ENCODE peak calls at places on chromosomes 1 and 21, in seven cellular contexts. One of them, this sample, is unnamed.

GRCh38 chr1:30749691-30750583 is 7.6 kb downstream of the LAPTM5 start:
- DNase-seq in nephron progenitor cell: no peak
- DNase-seq in AG04450: no peak
- DNase-seq in ACHN: no peak
- DNase-seq in cardiac fibroblast: no peak
- DNase-seq in D341Med: no peak
- DNase-seq in HEK293T: no peak
- DNase-seq in this sample: no peak

GRCh38 chr1:20359451-20360330 is 69.0 kb downstream of the VWA5B1 start:
- DNase-seq in cardiac fibroblast: no peak
- DNase-seq in HEK293T: no peak
- DNase-seq in AG04450: no peak
- DNase-seq in ACHN: no peak
- DNase-seq in D341Med: no peak
- DNase-seq in nephron progenitor cell: no peak
- DNase-seq in this sample: no peak

GRCh38 chr1:209248649-209249279 is 334.8 kb upstream of the CAMK1G start:
- DNase-seq in nephron progenitor cell: peak; percentile 72
- DNase-seq in ACHN: peak; percentile 69
- DNase-seq in D341Med: peak; percentile 70
- DNase-seq in HEK293T: peak; percentile 72
- DNase-seq in AG04450: peak; percentile 16
- DNase-seq in cardiac fibroblast: peak; percentile 68
- DNase-seq in this sample: peak; percentile 37

GRCh38 chr1:60173006-60173405 is 99.4 kb upstream of the C1orf87 start:
- DNase-seq in D341Med: no peak
- DNase-seq in AG04450: no peak
- DNase-seq in cardiac fibroblast: no peak
- DNase-seq in HEK293T: no peak
- DNase-seq in ACHN: no peak
- DNase-seq in nephron progenitor cell: no peak
- DNase-seq in this sample: no peak

GRCh38 chr1:208604295-208604694 is 360.1 kb upstream of the PLXNA2 start:
- DNase-seq in nephron progenitor cell: no peak
- DNase-seq in cardiac fibroblast: no peak
- DNase-seq in AG04450: no peak
- DNase-seq in HEK293T: no peak
- DNase-seq in D341Med: no peak
- DNase-seq in ACHN: no peak
- DNase-seq in this sample: peak; percentile 34

GRCh38 chr1:184650177-184650866 is 104.3 kb downstream of the EDEM3 start:
- DNase-seq in AG04450: no peak
- DNase-seq in cardiac fibroblast: no peak
- DNase-seq in HEK293T: no peak
- DNase-seq in ACHN: no peak
- DNase-seq in D341Med: no peak
- DNase-seq in nephron progenitor cell: no peak
- DNase-seq in this sample: no peak

GRCh38 chr1:243924188-243924587 is 74.1 kb upstream of the AKT3 start:
- DNase-seq in cardiac fibroblast: peak; percentile 67
- DNase-seq in AG04450: no peak
- DNase-seq in nephron progenitor cell: no peak
- DNase-seq in HEK293T: no peak
- DNase-seq in ACHN: no peak
- DNase-seq in D341Med: no peak
- DNase-seq in this sample: peak; percentile 78

GRCh38 chr1:172638885-172639831 is 19.7 kb upstream of the FASLG start:
- DNase-seq in AG04450: peak; percentile 80
- DNase-seq in D341Med: no peak
- DNase-seq in ACHN: peak; percentile 97
- DNase-seq in cardiac fibroblast: peak; percentile 50
- DNase-seq in HEK293T: no peak
- DNase-seq in nephron progenitor cell: no peak
- DNase-seq in this sample: peak; percentile 94

GRCh38 chr1:116377564-116378529 is 4.8 kb downstream of the ATP1A1 start:
- DNase-seq in nephron progenitor cell: no peak
- DNase-seq in ACHN: peak; percentile 56
- DNase-seq in cardiac fibroblast: peak; percentile 94
- DNase-seq in HEK293T: no peak
- DNase-seq in D341Med: no peak
- DNase-seq in AG04450: peak; percentile 75
- DNase-seq in this sample: peak; percentile 77

GRCh38 chr1:71298633-71299032 is 217.8 kb upstream of the ZRANB2 start:
- DNase-seq in nephron progenitor cell: no peak
- DNase-seq in cardiac fibroblast: peak; percentile 37
- DNase-seq in AG04450: no peak
- DNase-seq in D341Med: no peak
- DNase-seq in ACHN: no peak
- DNase-seq in HEK293T: no peak
- DNase-seq in this sample: no peak

GRCh38 chr1:166944186-166944967 is 31.0 kb downstream of the ILDR2 start:
- DNase-seq in cardiac fibroblast: peak; percentile 36
- DNase-seq in D341Med: no peak
- DNase-seq in AG04450: peak; percentile 11
- DNase-seq in nephron progenitor cell: no peak
- DNase-seq in HEK293T: no peak
- DNase-seq in ACHN: peak; percentile 86
- DNase-seq in this sample: no peak

GRCh38 chr1:10555635-10556429 is 81.1 kb downstream of the PEX14 start:
- DNase-seq in D341Med: no peak
- DNase-seq in AG04450: no peak
- DNase-seq in HEK293T: no peak
- DNase-seq in ACHN: no peak
- DNase-seq in cardiac fibroblast: no peak
- DNase-seq in nephron progenitor cell: no peak
- DNase-seq in this sample: no peak

GRCh38 chr21:46393941-46394818 is 64.5 kb upstream of the DIP2A start:
- DNase-seq in HEK293T: no peak
- DNase-seq in nephron progenitor cell: no peak
- DNase-seq in D341Med: no peak
- DNase-seq in ACHN: no peak
- DNase-seq in AG04450: no peak
- DNase-seq in cardiac fibroblast: no peak
- DNase-seq in this sample: no peak

GRCh38 chr1:207342351-207342750 is 20.9 kb downstream of the CD55 start:
- DNase-seq in ACHN: no peak
- DNase-seq in AG04450: no peak
- DNase-seq in HEK293T: no peak
- DNase-seq in nephron progenitor cell: no peak
- DNase-seq in D341Med: no peak
- DNase-seq in cardiac fibroblast: no peak
- DNase-seq in this sample: no peak

GRCh38 chr1:197778326-197778922 is 3.1 kb upstream of the DENND1B start:
- DNase-seq in D341Med: no peak
- DNase-seq in nephron progenitor cell: no peak
- DNase-seq in ACHN: no peak
- DNase-seq in AG04450: no peak
- DNase-seq in cardiac fibroblast: no peak
- DNase-seq in HEK293T: no peak
- DNase-seq in this sample: no peak

GRCh38 chr1:185337221-185337620 is 20.2 kb upstream of the IVNS1ABP start:
- DNase-seq in ACHN: no peak
- DNase-seq in AG04450: no peak
- DNase-seq in nephron progenitor cell: no peak
- DNase-seq in HEK293T: no peak
- DNase-seq in cardiac fibroblast: peak; percentile 22
- DNase-seq in D341Med: no peak
- DNase-seq in this sample: no peak

GRCh38 chr21:17667256-17667655 is 54.6 kb upstream of the BTG3 start:
- DNase-seq in nephron progenitor cell: no peak
- DNase-seq in HEK293T: no peak
- DNase-seq in cardiac fibroblast: no peak
- DNase-seq in D341Med: no peak
- DNase-seq in ACHN: no peak
- DNase-seq in AG04450: no peak
- DNase-seq in this sample: no peak

GRCh38 chr1:43197343-43198127 is 25.4 kb downstream of the CFAP57 start:
- DNase-seq in ACHN: no peak
- DNase-seq in nephron progenitor cell: no peak
- DNase-seq in AG04450: no peak
- DNase-seq in cardiac fibroblast: no peak
- DNase-seq in D341Med: no peak
- DNase-seq in HEK293T: no peak
- DNase-seq in this sample: no peak

GRCh38 chr1:107390076-107390420 is 249.2 kb downstream of the NTNG1 start:
- DNase-seq in HEK293T: no peak
- DNase-seq in cardiac fibroblast: no peak
- DNase-seq in AG04450: no peak
- DNase-seq in nephron progenitor cell: no peak
- DNase-seq in ACHN: no peak
- DNase-seq in D341Med: no peak
- DNase-seq in this sample: no peak

GRCh38 chr1:78688701-78689100 is 39.1 kb downstream of the IFI44 start:
- DNase-seq in cardiac fibroblast: peak; percentile 83
- DNase-seq in AG04450: no peak
- DNase-seq in ACHN: peak; percentile 38
- DNase-seq in HEK293T: peak; percentile 20
- DNase-seq in nephron progenitor cell: no peak
- DNase-seq in D341Med: no peak
- DNase-seq in this sample: no peak

GRCh38 chr1:205767248-205767647 is 8.0 kb downstream of the RAB29 start:
- DNase-seq in D341Med: no peak
- DNase-seq in ACHN: no peak
- DNase-seq in cardiac fibroblast: no peak
- DNase-seq in HEK293T: no peak
- DNase-seq in nephron progenitor cell: no peak
- DNase-seq in AG04450: no peak
- DNase-seq in this sample: no peak

GRCh38 chr1:95116666-95117206 is 419 bp upstream of the TLCD4 start:
- DNase-seq in ACHN: peak; percentile 83
- DNase-seq in D341Med: peak; percentile 71
- DNase-seq in AG04450: no peak
- DNase-seq in cardiac fibroblast: peak; percentile 30
- DNase-seq in nephron progenitor cell: peak; percentile 70
- DNase-seq in HEK293T: peak; percentile 85
- DNase-seq in this sample: no peak

GRCh38 chr1:50976111-50976889 is 6.3 kb downstream of the CDKN2C start:
- DNase-seq in HEK293T: no peak
- DNase-seq in D341Med: no peak
- DNase-seq in nephron progenitor cell: no peak
- DNase-seq in AG04450: no peak
- DNase-seq in cardiac fibroblast: no peak
- DNase-seq in ACHN: peak; percentile 45
- DNase-seq in this sample: no peak

GRCh38 chr1:202084791-202085681 is 37.7 kb upstream of the GPR37L1 start:
- DNase-seq in ACHN: no peak
- DNase-seq in AG04450: no peak
- DNase-seq in nephron progenitor cell: no peak
- DNase-seq in cardiac fibroblast: no peak
- DNase-seq in HEK293T: peak; percentile 8
- DNase-seq in D341Med: peak; percentile 49
- DNase-seq in this sample: no peak

GRCh38 chr1:64000021-64000420 is 203.4 kb upstream of the UBE2U start:
- DNase-seq in D341Med: no peak
- DNase-seq in cardiac fibroblast: peak; percentile 14
- DNase-seq in ACHN: peak; percentile 75
- DNase-seq in nephron progenitor cell: no peak
- DNase-seq in AG04450: no peak
- DNase-seq in HEK293T: peak; percentile 26
- DNase-seq in this sample: peak; percentile 34

GRCh38 chr1:18413906-18414305 is 66.8 kb upstream of the KLHDC7A start:
- DNase-seq in ACHN: no peak
- DNase-seq in AG04450: no peak
- DNase-seq in HEK293T: no peak
- DNase-seq in nephron progenitor cell: no peak
- DNase-seq in cardiac fibroblast: no peak
- DNase-seq in D341Med: no peak
- DNase-seq in this sample: no peak

GRCh38 chr21:34743831-34744230 is 75.0 kb downstream of the CLIC6 start:
- DNase-seq in ACHN: no peak
- DNase-seq in D341Med: no peak
- DNase-seq in HEK293T: no peak
- DNase-seq in nephron progenitor cell: no peak
- DNase-seq in cardiac fibroblast: peak; percentile 56
- DNase-seq in AG04450: no peak
- DNase-seq in this sample: peak; percentile 71

GRCh38 chr1:18446751-18447150 is 34.0 kb upstream of the KLHDC7A start:
- DNase-seq in HEK293T: no peak
- DNase-seq in nephron progenitor cell: no peak
- DNase-seq in D341Med: no peak
- DNase-seq in AG04450: no peak
- DNase-seq in ACHN: no peak
- DNase-seq in cardiac fibroblast: no peak
- DNase-seq in this sample: no peak

GRCh38 chr1:46533179-46533864 is 18.1 kb downstream of the KNCN start:
- DNase-seq in ACHN: no peak
- DNase-seq in nephron progenitor cell: peak; percentile 64
- DNase-seq in D341Med: peak; percentile 78
- DNase-seq in cardiac fibroblast: peak; percentile 56
- DNase-seq in HEK293T: no peak
- DNase-seq in AG04450: no peak
- DNase-seq in this sample: no peak

GRCh38 chr1:162756523-162756922 is 34.0 kb upstream of the HSD17B7 start:
- DNase-seq in cardiac fibroblast: peak; percentile 12
- DNase-seq in D341Med: no peak
- DNase-seq in HEK293T: no peak
- DNase-seq in ACHN: no peak
- DNase-seq in AG04450: no peak
- DNase-seq in nephron progenitor cell: no peak
- DNase-seq in this sample: peak; percentile 37

GRCh38 chr1:54124472-54124871 is 28.3 kb downstream of the CDCP2 start:
- DNase-seq in D341Med: no peak
- DNase-seq in nephron progenitor cell: no peak
- DNase-seq in AG04450: no peak
- DNase-seq in HEK293T: no peak
- DNase-seq in ACHN: no peak
- DNase-seq in cardiac fibroblast: no peak
- DNase-seq in this sample: no peak

GRCh38 chr1:64936958-64937357 is 29.4 kb downstream of the JAK1 start:
- DNase-seq in nephron progenitor cell: no peak
- DNase-seq in ACHN: no peak
- DNase-seq in D341Med: no peak
- DNase-seq in AG04450: no peak
- DNase-seq in cardiac fibroblast: peak; percentile 59
- DNase-seq in HEK293T: no peak
- DNase-seq in this sample: no peak

GRCh38 chr1:32960819-32961355 is 3.7 kb downstream of the RNF19B start:
- DNase-seq in cardiac fibroblast: no peak
- DNase-seq in ACHN: no peak
- DNase-seq in D341Med: no peak
- DNase-seq in HEK293T: no peak
- DNase-seq in nephron progenitor cell: no peak
- DNase-seq in AG04450: no peak
- DNase-seq in this sample: no peak